ENCODE peak calls at places on chromosomes 2 and 18, in four cellular contexts. L, D, N and I are unnamed samples.

GRCh38 chr2:192128655-192129054 is 66.1 kb downstream of the TMEFF2 start:
- DNase-seq in L (no peak), D (peak; percentile 20), N (no peak), I (no peak)

GRCh38 chr18:9631814-9632496 is 17.6 kb upstream of the PPP4R1 start:
- DNase-seq in L (no peak), D (peak; percentile 93), N (no peak), I (no peak)

GRCh38 chr2:177211148-177211547 is 1.4 kb upstream of the HNRNPA3 start:
- DNase-seq in L (peak; percentile 67), D (no peak), N (no peak), I (peak; percentile 30)

GRCh38 chr2:191166756-191167445 is 16.1 kb upstream of the STAT4 start:
- DNase-seq in L (no peak), D (peak; percentile 40), N (no peak), I (no peak)

GRCh38 chr2:125037135-125037653 is 1012.1 kb downstream of the CNTNAP5 start:
- DNase-seq in L (no peak), D (no peak), N (peak; percentile 1), I (no peak)

GRCh38 chr18:45792551-45793294 is 32.8 kb upstream of the SIGLEC15 start:
- DNase-seq in L (no peak), D (peak; percentile 25), N (no peak), I (no peak)

GRCh38 chr18:46623541-46623940 is 33.5 kb downstream of the LOXHD1 start:
- DNase-seq in L (peak; percentile 87), D (peak; percentile 25), N (no peak), I (peak; percentile 88)

GRCh38 chr18:64791211-64791610 is 642.3 kb upstream of the LINC00305 start:
- DNase-seq in L (no peak), D (no peak), N (no peak), I (no peak)

GRCh38 chr2:241929551-241930490 is 60.3 kb downstream of the RTP5 start:
- DNase-seq in L (no peak), D (no peak), N (no peak), I (no peak)

GRCh38 chr18:77080283-77080682 is 52.3 kb downstream of the MBP start:
- DNase-seq in L (no peak), D (no peak), N (no peak), I (no peak)

GRCh38 chr2:202088777-202089176 is 15.7 kb downstream of the KIAA2012 start:
- DNase-seq in L (no peak), D (no peak), N (no peak), I (no peak)

GRCh38 chr2:128371648-128372345 is 53.1 kb upstream of the HS6ST1 start:
- DNase-seq in L (no peak), D (no peak), N (no peak), I (no peak)

GRCh38 chr2:159030674-159031380 is 62.4 kb downstream of the TANC1 start:
- DNase-seq in L (no peak), D (peak; percentile 52), N (no peak), I (no peak)

GRCh38 chr2:8452979-8453903 is 228.6 kb upstream of the ID2 start:
- DNase-seq in L (no peak), D (peak; percentile 79), N (no peak), I (no peak)

GRCh38 chr2:237746302-237747080 is 52.1 kb upstream of the RBM44 start:
- DNase-seq in L (no peak), D (no peak), N (no peak), I (no peak)

GRCh38 chr2:129262934-129263333 is 716.5 kb upstream of the RAB6C start:
- DNase-seq in L (no peak), D (no peak), N (no peak), I (no peak)

GRCh38 chr2:149561309-149561926 is 26.2 kb downstream of the MMADHC start:
- DNase-seq in L (peak; percentile 80), D (peak; percentile 42), N (no peak), I (peak; percentile 61)

GRCh38 chr2:55112229-55113016 is 62.2 kb upstream of the RTN4 start:
- DNase-seq in L (peak; percentile 92), D (peak; percentile 87), N (no peak), I (peak; percentile 93)

GRCh38 chr2:63856302-63856600 is 14.6 kb downstream of the UGP2 start:
- DNase-seq in L (no peak), D (no peak), N (peak; percentile 47), I (peak; percentile 91)

GRCh38 chr2:189609423-189609816 is 28.8 kb upstream of the SLC40A1 start:
- DNase-seq in L (no peak), D (peak; percentile 80), N (no peak), I (no peak)

GRCh38 chr2:144475044-144475443 is 44.9 kb downstream of the ZEB2 start:
- DNase-seq in L (no peak), D (no peak), N (no peak), I (no peak)

GRCh38 chr2:181456660-181457120 is 496 bp upstream of the ITGA4 start:
- DNase-seq in L (peak; percentile 97), D (peak; percentile 53), N (peak; percentile 62), I (peak; percentile 92)